ENCODE peak calls at places on chromosomes 11 and 22, in six cellular contexts. One of them, this sample, is unnamed.

GRCh38 chr11:76801205-76801604 is 18.0 kb downstream of the TSKU start:
- DNase-seq in AG09319: no peak
- DNase-seq in Caco-2: no peak
- DNase-seq in astrocyte: no peak
- DNase-seq in mesothelial cell of epicardium: no peak
- DNase-seq in fibroblast of the aortic adventitia: no peak
- DNase-seq in this sample: no peak

GRCh38 chr11:46463701-46464100 is 72.1 kb upstream of the CHRM4 start:
- DNase-seq in AG09319: no peak
- DNase-seq in Caco-2: no peak
- DNase-seq in astrocyte: no peak
- DNase-seq in mesothelial cell of epicardium: no peak
- DNase-seq in fibroblast of the aortic adventitia: peak
- DNase-seq in this sample: no peak

GRCh38 chr11:108825381-108825780 is 160.5 kb downstream of the DDX10 start:
- DNase-seq in AG09319: no peak
- DNase-seq in Caco-2: no peak
- DNase-seq in astrocyte: no peak
- DNase-seq in mesothelial cell of epicardium: no peak
- DNase-seq in fibroblast of the aortic adventitia: no peak
- DNase-seq in this sample: no peak

GRCh38 chr11:129946256-129946655 is 50.9 kb upstream of the NFRKB start:
- DNase-seq in AG09319: no peak
- DNase-seq in Caco-2: no peak
- DNase-seq in astrocyte: peak
- DNase-seq in mesothelial cell of epicardium: no peak
- DNase-seq in fibroblast of the aortic adventitia: no peak
- DNase-seq in this sample: peak

GRCh38 chr11:121452609-121453150 is at the start of gene SORL1-AS1:
- DNase-seq in AG09319: no peak
- DNase-seq in Caco-2: no peak
- DNase-seq in astrocyte: no peak
- DNase-seq in mesothelial cell of epicardium: no peak
- DNase-seq in fibroblast of the aortic adventitia: no peak
- DNase-seq in this sample: no peak

GRCh38 chr11:32435947-32436750 is 810 bp upstream of the WT1 start:
- DNase-seq in AG09319: no peak
- DNase-seq in Caco-2: no peak
- DNase-seq in astrocyte: no peak
- DNase-seq in mesothelial cell of epicardium: no peak
- DNase-seq in fibroblast of the aortic adventitia: peak
- DNase-seq in this sample: no peak

GRCh38 chr11:82225930-82226329 is 507.7 kb downstream of the FAM181B start:
- DNase-seq in AG09319: no peak
- DNase-seq in Caco-2: peak
- DNase-seq in astrocyte: no peak
- DNase-seq in mesothelial cell of epicardium: no peak
- DNase-seq in fibroblast of the aortic adventitia: no peak
- DNase-seq in this sample: no peak

GRCh38 chr22:21937041-21937820 is 15.4 kb downstream of the PPM1F start:
- DNase-seq in AG09319: no peak
- DNase-seq in Caco-2: no peak
- DNase-seq in astrocyte: no peak
- DNase-seq in mesothelial cell of epicardium: no peak
- DNase-seq in fibroblast of the aortic adventitia: peak
- DNase-seq in this sample: no peak

GRCh38 chr11:44823920-44824704 is 97.3 kb downstream of the TSPAN18 start:
- DNase-seq in AG09319: no peak
- DNase-seq in Caco-2: peak
- DNase-seq in astrocyte: no peak
- DNase-seq in mesothelial cell of epicardium: no peak
- DNase-seq in fibroblast of the aortic adventitia: no peak
- DNase-seq in this sample: no peak

GRCh38 chr11:64870176-64870892 is 8.1 kb downstream of the EHD1 start:
- DNase-seq in AG09319: no peak
- DNase-seq in Caco-2: peak
- DNase-seq in astrocyte: peak
- DNase-seq in mesothelial cell of epicardium: no peak
- DNase-seq in fibroblast of the aortic adventitia: peak
- DNase-seq in this sample: peak

GRCh38 chr11:32231909-32232493 is 141.1 kb downstream of the RCN1 start:
- DNase-seq in AG09319: no peak
- DNase-seq in Caco-2: peak
- DNase-seq in astrocyte: peak
- DNase-seq in mesothelial cell of epicardium: no peak
- DNase-seq in fibroblast of the aortic adventitia: peak
- DNase-seq in this sample: peak

GRCh38 chr11:120519474-120519873 is 7.9 kb downstream of the GRIK4 start:
- DNase-seq in AG09319: no peak
- DNase-seq in Caco-2: no peak
- DNase-seq in astrocyte: no peak
- DNase-seq in mesothelial cell of epicardium: no peak
- DNase-seq in fibroblast of the aortic adventitia: no peak
- DNase-seq in this sample: no peak

GRCh38 chr11:6251120-6251733 is 8.4 kb upstream of the CCKBR start:
- DNase-seq in AG09319: peak
- DNase-seq in Caco-2: peak
- DNase-seq in astrocyte: peak
- DNase-seq in mesothelial cell of epicardium: no peak
- DNase-seq in fibroblast of the aortic adventitia: peak
- DNase-seq in this sample: peak

GRCh38 chr22:23054531-23055257 is 15.6 kb upstream of the GNAZ start:
- DNase-seq in AG09319: no peak
- DNase-seq in Caco-2: no peak
- DNase-seq in astrocyte: no peak
- DNase-seq in mesothelial cell of epicardium: no peak
- DNase-seq in fibroblast of the aortic adventitia: no peak
- DNase-seq in this sample: no peak

GRCh38 chr11:110472858-110473257 is 43.1 kb downstream of the FDX1 start:
- DNase-seq in AG09319: no peak
- DNase-seq in Caco-2: no peak
- DNase-seq in astrocyte: peak
- DNase-seq in mesothelial cell of epicardium: no peak
- DNase-seq in fibroblast of the aortic adventitia: peak
- DNase-seq in this sample: peak

GRCh38 chr11:86180860-86181259 is 63.7 kb upstream of the EED start:
- DNase-seq in AG09319: no peak
- DNase-seq in Caco-2: no peak
- DNase-seq in astrocyte: no peak
- DNase-seq in mesothelial cell of epicardium: no peak
- DNase-seq in fibroblast of the aortic adventitia: no peak
- DNase-seq in this sample: no peak

GRCh38 chr11:99383628-99384300 is 363.0 kb downstream of the CNTN5 start:
- DNase-seq in AG09319: no peak
- DNase-seq in Caco-2: no peak
- DNase-seq in astrocyte: no peak
- DNase-seq in mesothelial cell of epicardium: no peak
- DNase-seq in fibroblast of the aortic adventitia: no peak
- DNase-seq in this sample: no peak

GRCh38 chr22:38202437-38203089 is 769 bp downstream of the MAFF start:
- DNase-seq in AG09319: peak
- DNase-seq in Caco-2: peak
- DNase-seq in astrocyte: peak
- DNase-seq in mesothelial cell of epicardium: peak
- DNase-seq in fibroblast of the aortic adventitia: peak
- DNase-seq in this sample: peak

GRCh38 chr11:3901249-3902025 is 46.0 kb downstream of the STIM1 start:
- DNase-seq in AG09319: no peak
- DNase-seq in Caco-2: no peak
- DNase-seq in astrocyte: no peak
- DNase-seq in mesothelial cell of epicardium: no peak
- DNase-seq in fibroblast of the aortic adventitia: no peak
- DNase-seq in this sample: no peak
- TF ChIP-seq CTCF in AG09319: no peak
- TF ChIP-seq CTCF in Caco-2: no peak
- TF ChIP-seq CTCF in astrocyte: no peak
- TF ChIP-seq CTCF in mesothelial cell of epicardium: no peak
- TF ChIP-seq CTCF in fibroblast of the aortic adventitia: no peak
- TF ChIP-seq CTCF in this sample: no peak

DNA sequence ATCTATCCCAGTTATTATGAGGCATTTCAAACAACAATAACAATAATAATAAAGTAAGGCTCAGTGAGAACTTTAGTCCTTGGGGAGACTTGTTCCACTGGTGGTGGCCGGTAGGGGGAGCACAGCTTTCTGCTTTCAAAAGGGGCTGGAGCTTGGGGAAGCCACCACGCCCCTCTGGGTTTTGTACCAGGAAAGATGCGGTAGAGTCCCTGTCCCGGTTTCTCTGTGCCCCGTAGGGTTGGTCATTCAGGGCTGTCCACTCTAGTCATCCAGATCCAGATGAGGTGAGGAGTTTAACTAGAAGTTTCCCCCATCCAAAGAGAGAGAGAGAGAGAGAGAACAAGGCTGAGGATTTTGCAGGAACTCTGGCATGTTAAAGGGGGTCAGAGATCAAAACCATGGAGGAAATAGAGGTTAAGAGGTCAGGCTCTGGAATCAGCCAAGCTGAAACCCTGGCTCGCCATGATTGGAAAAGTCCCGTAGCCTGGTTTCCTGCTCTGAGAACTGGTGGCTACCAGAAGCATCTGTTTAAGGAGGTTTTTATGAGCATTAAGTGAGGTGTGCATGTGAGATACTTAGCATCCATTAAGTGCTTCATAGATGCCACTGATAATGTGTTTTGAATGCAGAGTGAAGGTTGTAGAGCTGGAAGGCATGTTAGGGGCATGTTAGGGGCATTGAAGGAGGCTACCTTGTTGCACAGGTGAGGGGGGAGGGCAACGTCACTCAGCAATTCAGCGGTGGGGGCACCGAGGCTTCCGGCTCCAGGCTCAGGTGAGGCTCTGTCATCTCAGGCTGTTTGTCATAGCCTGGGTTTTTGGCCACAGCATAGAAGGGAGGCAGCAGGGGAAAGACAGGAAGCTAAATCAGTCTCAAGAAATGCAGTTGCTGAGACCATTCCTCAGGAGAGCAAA is 298.7 kb downstream of the NTM start:
- DNase-seq in AG09319: no peak
- DNase-seq in Caco-2: peak
- DNase-seq in astrocyte: no peak
- DNase-seq in mesothelial cell of epicardium: no peak
- DNase-seq in fibroblast of the aortic adventitia: peak
- DNase-seq in this sample: peak
- TF ChIP-seq CTCF in AG09319: peak
- TF ChIP-seq CTCF in Caco-2: peak
- TF ChIP-seq CTCF in astrocyte: peak
- TF ChIP-seq CTCF in mesothelial cell of epicardium: peak
- TF ChIP-seq CTCF in fibroblast of the aortic adventitia: peak
- TF ChIP-seq CTCF in this sample: peak

GRCh38 chr22:49963647-49964026 is 3.1 kb downstream of the PIM3 start:
- DNase-seq in AG09319: no peak
- DNase-seq in Caco-2: no peak
- DNase-seq in astrocyte: no peak
- DNase-seq in mesothelial cell of epicardium: no peak
- DNase-seq in fibroblast of the aortic adventitia: no peak
- DNase-seq in this sample: no peak

GRCh38 chr22:49961601-49962011 is 1.0 kb downstream of the PIM3 start:
- DNase-seq in AG09319: no peak
- DNase-seq in Caco-2: no peak
- DNase-seq in astrocyte: peak
- DNase-seq in mesothelial cell of epicardium: no peak
- DNase-seq in fibroblast of the aortic adventitia: peak
- DNase-seq in this sample: no peak

GRCh38 chr22:49964136-49964492 is 3.5 kb downstream of the PIM3 start:
- DNase-seq in AG09319: no peak
- DNase-seq in Caco-2: no peak
- DNase-seq in astrocyte: no peak
- DNase-seq in mesothelial cell of epicardium: no peak
- DNase-seq in fibroblast of the aortic adventitia: no peak
- DNase-seq in this sample: no peak

GRCh38 chr22:49962012-49962750 is 1.6 kb downstream of the PIM3 start:
- DNase-seq in AG09319: peak
- DNase-seq in Caco-2: peak
- DNase-seq in astrocyte: peak
- DNase-seq in mesothelial cell of epicardium: peak
- DNase-seq in fibroblast of the aortic adventitia: peak
- DNase-seq in this sample: peak

GRCh38 chr22:49962751-49963646 is 2.4 kb downstream of the PIM3 start:
- DNase-seq in AG09319: no peak
- DNase-seq in Caco-2: no peak
- DNase-seq in astrocyte: no peak
- DNase-seq in mesothelial cell of epicardium: no peak
- DNase-seq in fibroblast of the aortic adventitia: no peak
- DNase-seq in this sample: no peak
- TF ChIP-seq CTCF in AG09319: no peak
- TF ChIP-seq CTCF in Caco-2: no peak
- TF ChIP-seq CTCF in astrocyte: no peak
- TF ChIP-seq CTCF in mesothelial cell of epicardium: no peak
- TF ChIP-seq CTCF in fibroblast of the aortic adventitia: no peak
- TF ChIP-seq CTCF in this sample: no peak

GRCh38 chr11:2883717-2884423 is 1.7 kb downstream of the CDKN1C start:
- DNase-seq in AG09319: no peak
- DNase-seq in Caco-2: peak
- DNase-seq in astrocyte: no peak
- DNase-seq in mesothelial cell of epicardium: no peak
- DNase-seq in fibroblast of the aortic adventitia: peak
- DNase-seq in this sample: no peak

GRCh38 chr11:2886191-2886894 is 768 bp upstream of the CDKN1C start:
- DNase-seq in AG09319: no peak
- DNase-seq in Caco-2: no peak
- DNase-seq in astrocyte: no peak
- DNase-seq in mesothelial cell of epicardium: no peak
- DNase-seq in fibroblast of the aortic adventitia: peak
- DNase-seq in this sample: no peak

GRCh38 chr11:2885676-2886081 is at the start of gene CDKN1C:
- DNase-seq in AG09319: peak
- DNase-seq in Caco-2: peak
- DNase-seq in astrocyte: peak
- DNase-seq in mesothelial cell of epicardium: peak
- DNase-seq in fibroblast of the aortic adventitia: peak
- DNase-seq in this sample: peak

GRCh38 chr11:2884424-2884815 is 1.2 kb downstream of the CDKN1C start:
- DNase-seq in AG09319: no peak
- DNase-seq in Caco-2: peak
- DNase-seq in astrocyte: no peak
- DNase-seq in mesothelial cell of epicardium: no peak
- DNase-seq in fibroblast of the aortic adventitia: peak
- DNase-seq in this sample: no peak

GRCh38 chr11:2885017-2885675 is 429 bp downstream of the CDKN1C start:
- DNase-seq in AG09319: peak
- DNase-seq in Caco-2: peak
- DNase-seq in astrocyte: no peak
- DNase-seq in mesothelial cell of epicardium: no peak
- DNase-seq in fibroblast of the aortic adventitia: peak
- DNase-seq in this sample: no peak
- TF ChIP-seq CTCF in AG09319: peak
- TF ChIP-seq CTCF in Caco-2: peak
- TF ChIP-seq CTCF in astrocyte: no peak
- TF ChIP-seq CTCF in mesothelial cell of epicardium: peak
- TF ChIP-seq CTCF in fibroblast of the aortic adventitia: peak
- TF ChIP-seq CTCF in this sample: no peak

DNA sequence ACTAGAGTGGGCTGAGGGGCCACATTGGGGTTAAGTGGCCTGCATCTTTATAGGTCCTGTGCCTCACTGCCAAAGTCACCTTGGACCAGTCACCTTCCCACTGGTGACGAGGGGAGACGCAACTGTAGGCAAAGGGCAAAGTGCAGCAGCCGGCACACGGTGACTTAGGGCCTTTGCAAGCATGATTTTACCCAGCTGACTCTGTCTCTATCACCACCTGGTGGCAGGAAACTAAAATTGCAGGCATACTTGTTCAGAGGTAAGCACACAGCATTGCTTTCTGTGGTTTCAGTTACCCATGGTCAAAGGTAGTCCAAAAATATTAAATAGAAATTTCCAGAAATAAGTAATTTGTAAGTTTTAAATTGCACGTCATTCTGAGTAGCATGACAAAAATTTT is 1164.4 kb downstream of the BRD1 start:
- DNase-seq in AG09319: no peak
- DNase-seq in Caco-2: no peak
- DNase-seq in astrocyte: no peak
- DNase-seq in mesothelial cell of epicardium: no peak
- DNase-seq in fibroblast of the aortic adventitia: no peak
- DNase-seq in this sample: no peak
- TF ChIP-seq CTCF in AG09319: no peak
- TF ChIP-seq CTCF in Caco-2: peak
- TF ChIP-seq CTCF in astrocyte: peak
- TF ChIP-seq CTCF in mesothelial cell of epicardium: peak
- TF ChIP-seq CTCF in fibroblast of the aortic adventitia: peak
- TF ChIP-seq CTCF in this sample: peak